ENCODE peak calls at places on chromosomes 6 and 20, in eight cellular contexts. K, U, B, R, L, H, T and V are unnamed samples.

GRCh38 chr6:165974817-165975216 is 192.8 kb downstream of the TBXT start:
- DNase-seq in K (no peak), R (no peak), L (no peak), H (no peak), T (no peak), U (no peak), B (no peak), V (no peak)

GRCh38 chr6:134621858-134622257 is 303.9 kb upstream of the SGK1 start:
- DNase-seq in R (no peak), T (no peak), U (no peak), L (no peak), K (peak), B (peak), H (peak), V (no peak)

GRCh38 chr6:44789790-44790189 is 402.3 kb downstream of the CDC5L start:
- DNase-seq in H (no peak), R (no peak), U (no peak), L (no peak), T (no peak), B (no peak), K (no peak), V (no peak)

GRCh38 chr6:36862848-36863382 is 11.7 kb downstream of the PPIL1 start:
- DNase-seq in L (no peak), T (no peak), K (no peak), R (no peak), H (no peak), B (no peak), U (no peak), V (no peak)

GRCh38 chr20:4225778-4226177 is 210.4 kb upstream of the RNF24 start:
- DNase-seq in B (no peak), K (peak), H (no peak), U (peak), R (no peak), L (peak), T (no peak), V (no peak)

GRCh38 chr6:13715444-13715883 is 3.8 kb upstream of the RANBP9 start:
- DNase-seq in U (no peak), R (no peak), L (no peak), H (no peak), B (no peak), K (no peak), T (no peak), V (no peak)

GRCh38 chr6:47130086-47130485 is 88.0 kb upstream of the ADGRF1 start:
- DNase-seq in R (no peak), B (no peak), T (no peak), L (no peak), U (no peak), K (no peak), H (no peak), V (no peak)

GRCh38 chr6:43286995-43287716 is 10.9 kb upstream of the SLC22A7 start:
- DNase-seq in R (no peak), T (no peak), B (no peak), H (peak), U (no peak), L (no peak), K (no peak), V (no peak)

GRCh38 chr20:25090492-25091429 is 8.8 kb upstream of the VSX1 start:
- DNase-seq in U (no peak), L (no peak), T (no peak), H (no peak), B (no peak), K (no peak), R (no peak), V (peak)

GRCh38 chr6:135675862-135676261 is 175.6 kb upstream of the PDE7B start:
- DNase-seq in B (no peak), L (peak), R (no peak), T (no peak), U (no peak), H (no peak), K (peak), V (peak)

GRCh38 chr6:97215157-97215769 is 67.8 kb downstream of the MMS22L start:
- DNase-seq in H (no peak), U (peak), R (no peak), B (no peak), T (no peak), K (peak), L (peak), V (no peak)

GRCh38 chr20:44074252-44075151 is 112.5 kb downstream of the JPH2 start:
- DNase-seq in H (no peak), T (no peak), L (no peak), B (peak), R (peak), U (peak), K (peak), V (no peak)

GRCh38 chr20:40497781-40498691 is 191.0 kb downstream of the MAFB start:
- DNase-seq in H (no peak), B (no peak), R (peak), T (peak), L (no peak), K (no peak), U (no peak), V (no peak)

GRCh38 chr6:27452496-27452897 is 20.4 kb downstream of the ZNF184 start:
- DNase-seq in K (peak), R (no peak), H (no peak), L (no peak), U (no peak), B (no peak), T (no peak), V (no peak)

GRCh38 chr20:17684077-17684888 is 2.2 kb upstream of the RRBP1 start:
- DNase-seq in K (no peak), R (no peak), B (no peak), U (no peak), H (no peak), L (peak), T (no peak), V (no peak)

GRCh38 chr20:5719861-5720401 is 30.3 kb upstream of the SHLD1 start:
- DNase-seq in T (no peak), K (peak), U (no peak), R (no peak), B (no peak), L (no peak), H (no peak), V (no peak)

GRCh38 chr20:38714308-38714707 is 10.0 kb upstream of the SLC32A1 start:
- DNase-seq in K (no peak), U (no peak), L (no peak), R (no peak), B (no peak), T (no peak), H (no peak), V (no peak)

GRCh38 chr20:56440346-56441007 is 27.9 kb upstream of the RTF2 start:
- DNase-seq in L (no peak), B (no peak), H (no peak), T (no peak), U (no peak), R (no peak), K (no peak), V (peak)

GRCh38 chr6:109853426-109853825 is 124.7 kb upstream of the GPR6 start:
- DNase-seq in B (no peak), K (no peak), L (no peak), H (no peak), U (no peak), T (no peak), R (no peak), V (no peak)

GRCh38 chr6:90460067-90460466 is 126.8 kb downstream of the MAP3K7 start:
- DNase-seq in B (no peak), R (no peak), L (no peak), H (no peak), U (no peak), K (no peak), T (no peak), V (peak)

GRCh38 chr6:87214831-87215230 is 59.5 kb downstream of the ZNF292 start:
- DNase-seq in K (no peak), R (no peak), H (no peak), U (no peak), B (no peak), L (no peak), T (no peak), V (no peak)

GRCh38 chr6:141451508-141452353 is 681.0 kb upstream of the GJE1 start:
- DNase-seq in T (no peak), K (peak), R (no peak), B (no peak), H (no peak), U (peak), L (no peak), V (no peak)

GRCh38 chr6:6654599-6655575 is 66.4 kb downstream of the LY86 start:
- DNase-seq in T (no peak), K (no peak), B (no peak), U (no peak), L (no peak), H (no peak), R (no peak), V (peak)

GRCh38 chr6:43274916-43275597 is 23.0 kb upstream of the SLC22A7 start:
- DNase-seq in T (no peak), U (no peak), L (peak), B (peak), R (peak), H (peak), K (no peak), V (no peak)

GRCh38 chr20:36929290-36929689 is 22.2 kb downstream of the SAMHD1 start:
- DNase-seq in K (peak), T (no peak), R (no peak), B (no peak), H (no peak), U (no peak), L (no peak), V (no peak)

GRCh38 chr6:46170357-46171289 is at the start of gene ENPP5:
- DNase-seq in H (peak), L (peak), K (no peak), T (peak), U (peak), R (peak), B (peak), V (no peak)

GRCh38 chr6:170306324-170307079 is at the start of gene FAM120B:
- DNase-seq in H (peak), B (peak), R (peak), L (peak), K (peak), T (peak), U (peak), V (peak)

GRCh38 chr20:59356662-59357061 is 56.3 kb downstream of the EDN3 start:
- DNase-seq in K (no peak), H (no peak), R (no peak), L (no peak), U (no peak), B (no peak), T (no peak), V (peak)

GRCh38 chr20:31788578-31788977 is 30.6 kb upstream of the MYLK2 start:
- DNase-seq in K (peak), H (no peak), T (no peak), L (no peak), U (no peak), R (no peak), B (no peak), V (no peak)

GRCh38 chr6:22888147-22888831 is 318.9 kb downstream of the HDGFL1 start:
- DNase-seq in B (no peak), U (no peak), H (no peak), T (no peak), L (peak), K (no peak), R (no peak), V (no peak)

GRCh38 chr6:32752580-32752979 is 10.8 kb downstream of the HLA-DQB2 start:
- DNase-seq in R (no peak), K (no peak), T (peak), L (no peak), B (no peak), U (no peak), H (no peak), V (no peak)

GRCh38 chr6:151765444-151765886 is 42.0 kb upstream of the ESR1 start:
- DNase-seq in R (no peak), T (peak), B (no peak), L (peak), K (peak), U (peak), H (no peak), V (peak)

GRCh38 chr6:105787747-105788146 is 298.4 kb upstream of the PRDM1 start:
- DNase-seq in T (no peak), B (no peak), R (no peak), U (no peak), L (no peak), K (no peak), H (no peak), V (no peak)

GRCh38 chr20:31430568-31431095 is 9.8 kb upstream of the DEFB123 start:
- DNase-seq in T (no peak), L (no peak), H (no peak), B (no peak), K (no peak), U (no peak), R (no peak), V (no peak)

GRCh38 chr20:64041040-64041780 is 5.2 kb downstream of the C20orf204 start:
- DNase-seq in U (no peak), B (no peak), K (no peak), R (no peak), H (peak), T (no peak), L (no peak), V (no peak)

GRCh38 chr20:64040231-64041039 is 4.5 kb downstream of the C20orf204 start:
- DNase-seq in R (no peak), U (no peak), H (peak), K (no peak), T (no peak), B (no peak), L (no peak), V (no peak)

GRCh38 chr20:64038579-64039292 is 2.8 kb downstream of the C20orf204 start:
- DNase-seq in B (peak), R (peak), K (peak), U (peak), T (peak), H (peak), L (peak), V (peak)

GRCh38 chr20:64038252-64038578 is 2.2 kb downstream of the C20orf204 start:
- DNase-seq in T (no peak), R (no peak), H (no peak), K (no peak), B (no peak), L (no peak), U (no peak), V (no peak)

DNA sequence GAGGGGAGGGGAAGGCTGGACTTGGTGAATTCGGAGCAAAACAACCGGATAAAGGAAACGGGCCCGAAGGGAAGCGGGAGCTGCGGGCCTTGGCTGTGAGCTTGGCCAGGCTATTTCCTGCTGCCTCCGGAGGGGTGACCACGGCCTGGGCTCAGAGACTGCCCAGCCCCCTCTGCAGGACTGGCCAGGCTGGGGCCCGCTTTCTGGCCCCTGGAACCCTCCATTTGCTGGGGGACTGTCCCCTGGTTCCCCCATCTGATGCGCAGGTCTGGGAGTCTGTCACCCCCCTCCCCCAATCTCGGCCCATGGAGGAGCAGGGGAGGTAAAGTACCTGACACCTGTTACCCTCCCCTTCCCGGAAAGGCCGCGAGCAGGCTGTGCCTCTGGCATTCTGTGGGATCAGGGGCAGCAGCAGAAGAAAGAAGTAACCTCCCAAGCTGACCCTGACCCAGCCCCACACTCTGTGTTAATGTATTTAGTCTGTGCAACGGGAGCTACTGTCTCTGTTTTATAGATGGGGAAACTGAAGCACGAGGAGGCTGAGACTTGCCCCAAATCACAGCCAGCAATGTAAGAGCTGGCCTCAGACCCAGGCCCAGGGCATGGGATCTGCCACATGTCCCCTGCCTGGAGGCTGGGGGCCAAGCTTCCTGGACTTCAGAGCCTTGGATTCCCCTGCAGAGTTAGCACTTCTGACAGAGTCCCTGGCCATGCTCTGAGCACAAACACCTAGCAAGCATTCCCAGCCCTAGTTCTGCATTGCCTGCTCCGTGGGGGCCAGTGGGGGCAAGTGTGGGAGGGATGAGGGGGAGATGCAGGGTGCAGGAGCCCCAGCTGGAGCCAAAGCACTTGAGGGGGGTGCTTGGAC is 3.5 kb downstream of the C20orf204 start:
- DNase-seq in K (no peak), H (peak), U (no peak), B (no peak), T (no peak), R (no peak), L (no peak), V (no peak)
- H3K4me3 ChIP-seq in K (peak), H (peak), U (peak), B (peak), T (no peak), R (peak), L (peak), V (peak)

DNA sequence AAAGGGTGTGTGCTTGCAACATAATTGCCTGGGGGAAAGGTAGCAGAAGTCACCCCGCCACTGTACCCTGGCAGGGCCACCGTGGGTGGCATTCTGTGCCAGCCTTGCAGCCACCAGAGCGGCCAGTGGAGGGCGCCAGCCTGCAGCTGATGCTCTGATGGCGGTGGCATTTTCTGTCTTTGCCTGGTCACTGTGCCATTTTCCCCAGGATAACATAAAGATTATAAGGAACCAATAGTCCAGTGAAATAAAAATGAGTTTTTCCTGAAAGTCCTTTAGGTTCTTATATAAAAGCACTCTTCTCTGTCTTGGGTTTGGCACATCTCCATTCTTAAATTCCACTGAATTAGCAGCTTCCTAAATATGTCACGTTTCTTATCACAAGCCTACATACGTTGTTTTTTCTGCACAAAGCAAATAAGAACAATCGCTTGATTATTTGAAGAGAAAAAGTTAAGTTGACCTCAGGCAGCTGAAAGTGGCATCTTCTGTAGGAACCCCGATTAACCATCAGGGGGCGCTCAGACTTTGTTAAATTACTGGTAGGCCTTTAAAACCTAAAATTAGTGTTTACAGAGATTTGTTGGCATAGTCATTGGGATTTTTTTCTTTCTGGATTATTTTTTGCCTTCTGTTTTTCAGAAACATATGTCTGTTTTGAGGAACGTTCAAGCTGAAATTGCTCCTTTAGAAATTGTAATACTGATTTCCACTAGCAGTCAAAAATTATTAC is 67.3 kb upstream of the XRN2 start:
- DNase-seq in R (peak), U (peak), K (peak), B (peak), L (peak), T (peak), H (peak), V (peak)
- H3K4me3 ChIP-seq in R (no peak), U (no peak), K (no peak), B (no peak), L (no peak), T (no peak), H (no peak), V (no peak)

DNA sequence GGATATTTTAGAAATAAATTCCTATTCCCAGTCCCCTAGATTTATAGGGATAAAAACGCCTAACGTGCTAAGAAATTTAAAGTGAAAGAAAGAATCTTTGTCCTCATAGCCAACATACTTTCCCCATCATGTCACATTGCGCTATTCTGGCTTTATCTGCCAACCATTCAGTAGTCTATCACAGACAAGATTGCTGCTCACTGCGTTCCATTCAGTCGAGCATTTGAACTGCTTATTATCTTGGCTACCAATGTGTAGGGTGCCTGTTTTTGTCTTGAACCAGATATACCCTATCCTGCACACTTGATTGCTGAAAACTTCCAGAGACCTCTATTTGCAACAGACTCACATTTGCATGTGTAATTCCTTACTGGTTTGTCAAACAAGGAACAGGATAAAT is 751.5 kb downstream of the EPHA7 start:
- DNase-seq in K (peak), L (no peak), T (no peak), R (no peak), U (no peak), H (no peak), B (no peak), V (no peak)
- H3K4me3 ChIP-seq in K (no peak), L (no peak), T (no peak), R (no peak), U (no peak), H (no peak), B (no peak), V (no peak)

GRCh38 chr20:64011366-64011779 is 24.6 kb upstream of the C20orf204 start:
- DNase-seq in L (no peak), R (no peak), T (no peak), K (no peak), U (no peak), B (no peak), H (no peak), V (no peak)

GRCh38 chr20:64006490-64006889 is 25.6 kb downstream of the PRPF6 start:
- DNase-seq in U (no peak), R (no peak), L (no peak), T (no peak), H (no peak), K (no peak), B (no peak), V (no peak)

GRCh38 chr20:64006902-64007301 is 26.0 kb downstream of the PRPF6 start:
- DNase-seq in T (no peak), H (no peak), L (no peak), U (no peak), R (no peak), K (no peak), B (no peak), V (no peak)

GRCh38 chr20:64009811-64010387 is 26.1 kb upstream of the C20orf204 start:
- DNase-seq in R (no peak), U (no peak), K (no peak), L (no peak), H (no peak), B (no peak), T (no peak), V (no peak)

DNA sequence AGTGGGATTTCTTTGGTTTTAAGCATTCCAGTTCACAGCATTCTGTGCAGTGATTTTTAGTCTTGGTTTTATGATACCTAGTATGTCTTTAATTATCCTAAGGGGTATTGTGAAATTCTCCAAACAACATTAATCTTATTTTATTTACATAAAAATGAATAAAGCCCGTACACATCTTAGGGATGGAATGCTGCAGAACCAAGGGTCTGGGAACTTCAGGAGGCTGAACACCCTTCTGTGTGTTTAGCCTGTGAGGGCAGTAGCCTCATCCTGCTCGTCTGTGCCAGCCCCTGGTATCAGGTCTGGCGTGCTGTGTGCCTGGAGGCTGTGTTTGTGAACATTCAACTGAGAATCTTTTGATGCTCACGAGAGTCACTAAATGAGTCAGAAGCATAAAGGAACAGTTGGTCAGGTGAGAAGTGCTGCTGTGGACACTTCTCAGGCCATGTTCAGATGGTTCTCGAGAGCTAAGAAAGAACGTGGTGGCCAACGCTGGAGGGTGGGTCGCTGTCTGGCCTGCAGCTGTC is 25.2 kb upstream of the C20orf204 start:
- DNase-seq in U (no peak), T (no peak), K (peak), L (no peak), R (no peak), H (no peak), B (no peak), V (no peak)
- H3K4me3 ChIP-seq in U (no peak), T (no peak), K (no peak), L (no peak), R (no peak), H (no peak), B (no peak), V (no peak)